ENCODE peak calls at places on chromosomes 6 and 20, in six cellular contexts. K, Y, Q, P, S and A are unnamed samples.
A peak's percentile ranks its signal among the peaks of the same experiment; 100 is the strongest.

GRCh38 chr20:46523696-46524328 is 10.5 kb upstream of the ZNF334 start:
- DNase-seq in K (no peak), Y (peak; percentile 24), Q (no peak), P (no peak), S (peak; percentile 11), A (no peak)

GRCh38 chr20:63114006-63114692 is 101.8 kb downstream of the YTHDF1 start:
- DNase-seq in K (no peak), Y (no peak), Q (no peak), P (no peak), S (no peak), A (no peak)

GRCh38 chr6:21665436-21666199 is 72.1 kb downstream of the SOX4 start:
- DNase-seq in K (no peak), Y (no peak), Q (no peak), P (no peak), S (peak; percentile 3), A (peak; percentile 37)

GRCh38 chr6:47371875-47372255 is 62.2 kb upstream of the TNFRSF21 start:
- DNase-seq in K (no peak), Y (no peak), Q (no peak), P (no peak), S (no peak), A (no peak)

GRCh38 chr6:31128093-31128676 is 7.9 kb upstream of the CDSN start:
- DNase-seq in K (no peak), Y (peak; percentile 30), Q (peak; percentile 63), P (no peak), S (peak; percentile 88), A (peak; percentile 82)

GRCh38 chr20:4283011-4283410 is 267.7 kb upstream of the RNF24 start:
- DNase-seq in K (no peak), Y (no peak), Q (no peak), P (no peak), S (no peak), A (no peak)

GRCh38 chr20:63074631-63075030 is 67.9 kb upstream of the BHLHE23 start:
- DNase-seq in K (no peak), Y (no peak), Q (no peak), P (no peak), S (no peak), A (no peak)

GRCh38 chr6:2432258-2432657 is 186.9 kb upstream of the GMDS start:
- DNase-seq in K (peak; percentile 26), Y (peak; percentile 87), Q (no peak), P (peak; percentile 78), S (no peak), A (no peak)

GRCh38 chr6:161835426-161836029 is 561.7 kb upstream of the AGPAT4 start:
- DNase-seq in K (no peak), Y (peak; percentile 44), Q (no peak), P (no peak), S (no peak), A (no peak)

GRCh38 chr6:56821005-56821432 is 133.9 kb upstream of the BEND6 start:
- DNase-seq in K (no peak), Y (no peak), Q (no peak), P (no peak), S (no peak), A (no peak)

GRCh38 chr20:62782893-62783278 is 13.4 kb upstream of the MRGBP start:
- DNase-seq in K (no peak), Y (no peak), Q (no peak), P (no peak), S (no peak), A (no peak)

DNA sequence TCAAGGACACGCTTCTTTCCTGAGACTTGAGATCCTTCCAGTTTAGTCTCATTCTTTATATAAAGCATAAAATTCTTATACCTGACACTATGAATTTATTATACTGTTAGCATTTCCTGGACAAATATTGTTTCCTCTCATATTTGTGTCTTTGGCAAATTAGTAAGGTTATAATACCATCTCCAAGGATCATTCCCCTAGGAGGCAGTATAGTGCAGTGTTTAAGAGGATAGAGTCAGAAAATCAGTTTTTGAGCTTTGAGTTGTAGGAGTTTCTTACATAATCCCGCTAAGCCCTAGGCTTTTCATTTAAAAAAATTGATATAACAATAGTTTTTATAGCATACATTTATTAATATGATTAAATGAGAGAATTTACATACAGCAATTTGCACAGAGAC is 510.8 kb downstream of the TENT5A start:
- DNase-seq in K (peak; percentile 27), Y (peak; percentile 49), Q (no peak), P (peak; percentile 15), S (no peak), A (peak; percentile 6)
- TF ChIP-seq CTCF in K (peak; percentile 56), Y (peak; percentile 38), Q (no peak), P (peak; percentile 64), S (no peak), A (peak; percentile 10)

GRCh38 chr20:540391-541201 is 3.0 kb downstream of the CSNK2A1 start:
- DNase-seq in K (no peak), Y (no peak), Q (no peak), P (no peak), S (no peak), A (no peak)
- TF ChIP-seq CTCF in K (no peak), Y (no peak), Q (no peak), P (no peak), S (no peak), A (no peak)

GRCh38 chr6:28134015-28134414 is 7.7 kb upstream of the ZKSCAN8 start:
- DNase-seq in K (peak; percentile 29), Y (peak; percentile 54), Q (no peak), P (no peak), S (peak; percentile 42), A (no peak)
- TF ChIP-seq CTCF in K (peak; percentile 56), Y (peak; percentile 40), Q (no peak), P (peak; percentile 53), S (no peak), A (peak; percentile 56)

DNA sequence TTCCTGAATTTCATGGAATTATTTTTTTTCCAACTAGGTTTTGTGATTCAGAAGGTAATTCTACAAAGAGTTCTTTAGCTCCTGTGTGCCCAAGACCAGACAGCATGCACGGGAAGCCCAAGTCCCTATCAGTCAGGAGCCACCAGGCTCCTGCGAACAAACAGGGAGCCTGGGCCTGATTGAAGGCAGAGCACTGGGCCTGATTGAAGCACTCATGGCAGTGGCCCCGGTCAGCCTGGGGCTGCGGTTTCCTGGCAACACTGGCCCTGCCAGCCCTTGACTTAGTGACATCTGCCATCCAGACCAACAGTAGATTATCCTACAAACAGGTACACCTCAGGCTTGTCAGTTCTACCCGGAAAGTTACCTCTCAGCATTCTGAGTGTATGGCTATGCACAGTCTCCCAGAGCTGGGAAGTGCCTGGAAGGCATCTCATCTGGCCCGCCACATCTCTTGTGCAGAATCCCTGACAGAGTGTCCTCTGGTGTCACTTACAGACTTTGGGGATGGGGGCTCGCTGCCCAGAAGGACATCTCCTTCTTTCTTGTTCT is 133.8 kb downstream of the VEGFA start:
- DNase-seq in K (no peak), Y (no peak), Q (no peak), P (no peak), S (no peak), A (no peak)
- TF ChIP-seq CTCF in K (no peak), Y (no peak), Q (no peak), P (no peak), S (no peak), A (no peak)

GRCh38 chr6:33212857-33213165 is 4.5 kb downstream of the RING1 start:
- DNase-seq in K (no peak), Y (no peak), Q (no peak), P (no peak), S (no peak), A (no peak)

GRCh38 chr6:33209856-33210255 is 1.6 kb downstream of the RING1 start:
- DNase-seq in K (no peak), Y (no peak), Q (no peak), P (no peak), S (no peak), A (no peak)

GRCh38 chr6:33211136-33211535 is 2.8 kb downstream of the RING1 start:
- DNase-seq in K (no peak), Y (no peak), Q (no peak), P (no peak), S (no peak), A (peak; percentile 6)

GRCh38 chr6:33213166-33213988 is 5.1 kb downstream of the RING1 start:
- DNase-seq in K (no peak), Y (no peak), Q (no peak), P (no peak), S (peak; percentile 54), A (peak; percentile 59)

DNA sequence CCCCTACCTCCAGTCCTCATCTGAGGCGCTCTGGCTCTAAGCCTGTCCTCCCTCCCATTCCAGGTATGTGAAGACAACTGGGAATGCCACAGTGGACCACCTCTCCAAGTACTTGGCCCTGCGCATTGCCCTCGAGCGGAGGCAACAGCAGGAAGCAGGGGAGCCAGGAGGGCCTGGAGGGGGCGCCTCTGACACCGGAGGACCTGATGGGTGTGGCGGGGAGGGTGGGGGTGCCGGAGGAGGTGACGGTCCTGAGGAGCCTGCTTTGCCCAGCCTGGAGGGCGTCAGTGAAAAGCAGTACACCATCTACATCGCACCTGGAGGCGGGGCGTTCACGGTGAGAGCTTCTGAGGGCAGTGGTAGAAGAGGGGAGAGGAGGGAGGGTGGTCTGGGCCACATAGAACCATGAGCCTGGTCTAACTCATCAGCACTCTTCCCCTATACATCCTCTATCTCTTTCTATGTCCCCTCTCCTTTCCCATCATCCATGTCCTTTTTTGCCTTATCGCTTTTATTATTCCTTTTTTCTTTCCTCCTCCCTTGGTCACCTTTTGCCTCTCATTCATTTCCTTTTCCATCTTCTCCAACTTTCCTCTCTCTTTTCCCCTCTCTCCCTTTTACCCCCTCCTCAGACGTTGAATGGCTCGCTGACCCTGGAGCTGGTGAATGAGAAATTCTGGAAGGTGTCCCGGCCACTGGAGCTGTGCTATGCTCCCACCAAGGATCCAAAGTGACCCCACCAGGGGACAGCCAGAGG is 3.5 kb downstream of the RING1 start:
- DNase-seq in K (no peak), Y (no peak), Q (no peak), P (no peak), S (no peak), A (peak; percentile 24)
- TF ChIP-seq CTCF in K (peak; percentile 23), Y (no peak), Q (no peak), P (no peak), S (no peak), A (no peak)

GRCh38 chr6:68976260-68976659 is 341.2 kb downstream of the ADGRB3 start:
- DNase-seq in K (no peak), Y (no peak), Q (no peak), P (no peak), S (no peak), A (no peak)
- TF ChIP-seq CTCF in K (peak; percentile 6), Y (no peak), Q (no peak), P (peak; percentile 51), S (no peak), A (no peak)